ENCODE peak calls at places on chromosomes 1 and 21, in nine cellular contexts. One of them, this sample, is unnamed.

GRCh38 chr1:223843934-223844333 is 1.8 kb downstream of the TP53BP2 start:
- DNase-seq in H1: no peak
- DNase-seq in HepG2: no peak
- DNase-seq in A549: no peak
- DNase-seq in NB4: no peak
- DNase-seq in SK-N-SH: no peak
- DNase-seq in WTC11: no peak
- DNase-seq in K562: no peak
- DNase-seq in HCT116: no peak
- DNase-seq in this sample: no peak

GRCh38 chr1:66294692-66295384 is 239.1 kb upstream of the SGIP1 start:
- DNase-seq in H1: no peak
- DNase-seq in HepG2: no peak
- DNase-seq in A549: peak
- DNase-seq in NB4: no peak
- DNase-seq in SK-N-SH: no peak
- DNase-seq in WTC11: no peak
- DNase-seq in K562: no peak
- DNase-seq in HCT116: peak
- DNase-seq in this sample: peak

GRCh38 chr1:201229771-201230635 is 39.4 kb downstream of the IGFN1 start:
- DNase-seq in H1: peak
- DNase-seq in HepG2: no peak
- DNase-seq in A549: no peak
- DNase-seq in NB4: no peak
- DNase-seq in SK-N-SH: no peak
- DNase-seq in WTC11: no peak
- DNase-seq in K562: no peak
- DNase-seq in HCT116: peak
- DNase-seq in this sample: no peak

GRCh38 chr1:192609110-192610079 is 26.6 kb upstream of the RGS13 start:
- DNase-seq in H1: no peak
- DNase-seq in HepG2: no peak
- DNase-seq in A549: no peak
- DNase-seq in NB4: peak
- DNase-seq in SK-N-SH: no peak
- DNase-seq in WTC11: no peak
- DNase-seq in K562: peak
- DNase-seq in HCT116: no peak
- DNase-seq in this sample: no peak

GRCh38 chr1:169363046-169363756 is 4.4 kb downstream of the NME7 start:
- DNase-seq in H1: no peak
- DNase-seq in HepG2: no peak
- DNase-seq in A549: no peak
- DNase-seq in NB4: peak
- DNase-seq in SK-N-SH: no peak
- DNase-seq in WTC11: no peak
- DNase-seq in K562: no peak
- DNase-seq in HCT116: peak
- DNase-seq in this sample: peak

GRCh38 chr1:44571712-44572571 is 102.3 kb downstream of the TMEM53 start:
- DNase-seq in H1: no peak
- DNase-seq in HepG2: peak
- DNase-seq in A549: no peak
- DNase-seq in NB4: peak
- DNase-seq in SK-N-SH: peak
- DNase-seq in WTC11: no peak
- DNase-seq in K562: peak
- DNase-seq in HCT116: no peak
- DNase-seq in this sample: peak

GRCh38 chr1:87325982-87326738 is 2.5 kb upstream of the LMO4 start:
- DNase-seq in H1: peak
- DNase-seq in HepG2: peak
- DNase-seq in A549: peak
- DNase-seq in NB4: peak
- DNase-seq in SK-N-SH: peak
- DNase-seq in WTC11: peak
- DNase-seq in K562: peak
- DNase-seq in HCT116: no peak
- DNase-seq in this sample: peak

GRCh38 chr1:99731384-99731783 is 35.1 kb downstream of the FRRS1 start:
- DNase-seq in H1: no peak
- DNase-seq in HepG2: no peak
- DNase-seq in A549: no peak
- DNase-seq in NB4: no peak
- DNase-seq in SK-N-SH: no peak
- DNase-seq in WTC11: no peak
- DNase-seq in K562: no peak
- DNase-seq in HCT116: no peak
- DNase-seq in this sample: no peak

GRCh38 chr1:240287722-240288121 is 196.0 kb downstream of the FMN2 start:
- DNase-seq in H1: no peak
- DNase-seq in HepG2: no peak
- DNase-seq in A549: no peak
- DNase-seq in NB4: no peak
- DNase-seq in SK-N-SH: no peak
- DNase-seq in WTC11: no peak
- DNase-seq in K562: no peak
- DNase-seq in HCT116: no peak
- DNase-seq in this sample: no peak

GRCh38 chr1:1228596-1229321 is 3.0 kb downstream of the SDF4 start:
- DNase-seq in H1: no peak
- DNase-seq in HepG2: no peak
- DNase-seq in A549: no peak
- DNase-seq in NB4: no peak
- DNase-seq in SK-N-SH: no peak
- DNase-seq in WTC11: no peak
- DNase-seq in K562: no peak
- DNase-seq in HCT116: no peak
- DNase-seq in this sample: no peak

GRCh38 chr1:98472878-98473277 is 188.6 kb upstream of the SNX7 start:
- DNase-seq in H1: no peak
- DNase-seq in HepG2: no peak
- DNase-seq in A549: no peak
- DNase-seq in NB4: no peak
- DNase-seq in SK-N-SH: no peak
- DNase-seq in WTC11: no peak
- DNase-seq in K562: no peak
- DNase-seq in HCT116: no peak
- DNase-seq in this sample: no peak

GRCh38 chr1:10152709-10153284 is 57.6 kb upstream of the KIF1B start:
- DNase-seq in H1: peak
- DNase-seq in HepG2: no peak
- DNase-seq in A549: peak
- DNase-seq in NB4: peak
- DNase-seq in SK-N-SH: peak
- DNase-seq in WTC11: peak
- DNase-seq in K562: peak
- DNase-seq in HCT116: peak
- DNase-seq in this sample: peak

GRCh38 chr1:46244656-46245371 is 2.7 kb upstream of the RAD54L start:
- DNase-seq in H1: no peak
- DNase-seq in HepG2: no peak
- DNase-seq in A549: peak
- DNase-seq in NB4: peak
- DNase-seq in SK-N-SH: peak
- DNase-seq in WTC11: no peak
- DNase-seq in K562: peak
- DNase-seq in HCT116: no peak
- DNase-seq in this sample: peak

GRCh38 chr1:55334797-55335196 is 119.6 kb upstream of the USP24 start:
- DNase-seq in H1: no peak
- DNase-seq in HepG2: no peak
- DNase-seq in A549: no peak
- DNase-seq in NB4: no peak
- DNase-seq in SK-N-SH: no peak
- DNase-seq in WTC11: no peak
- DNase-seq in K562: no peak
- DNase-seq in HCT116: no peak
- DNase-seq in this sample: no peak

GRCh38 chr1:231590453-231591198 is 36.0 kb upstream of the DISC1 start:
- DNase-seq in H1: peak
- DNase-seq in HepG2: peak
- DNase-seq in A549: peak
- DNase-seq in NB4: peak
- DNase-seq in SK-N-SH: peak
- DNase-seq in WTC11: peak
- DNase-seq in K562: peak
- DNase-seq in HCT116: peak
- DNase-seq in this sample: peak

GRCh38 chr1:64470670-64471217 is 815 bp downstream of the CACHD1 start:
- DNase-seq in H1: peak
- DNase-seq in HepG2: no peak
- DNase-seq in A549: peak
- DNase-seq in NB4: no peak
- DNase-seq in SK-N-SH: peak
- DNase-seq in WTC11: peak
- DNase-seq in K562: no peak
- DNase-seq in HCT116: no peak
- DNase-seq in this sample: peak

GRCh38 chr21:34574581-34574980 is 40.3 kb downstream of the RCAN1 start:
- DNase-seq in H1: no peak
- DNase-seq in HepG2: no peak
- DNase-seq in A549: no peak
- DNase-seq in NB4: no peak
- DNase-seq in SK-N-SH: no peak
- DNase-seq in WTC11: no peak
- DNase-seq in K562: no peak
- DNase-seq in HCT116: no peak
- DNase-seq in this sample: no peak

GRCh38 chr21:34571994-34572393 is 42.9 kb downstream of the RCAN1 start:
- DNase-seq in H1: no peak
- DNase-seq in HepG2: no peak
- DNase-seq in A549: no peak
- DNase-seq in NB4: no peak
- DNase-seq in SK-N-SH: no peak
- DNase-seq in WTC11: no peak
- DNase-seq in K562: no peak
- DNase-seq in HCT116: no peak
- DNase-seq in this sample: no peak

GRCh38 chr21:34569381-34569979 is 45.4 kb downstream of the RCAN1 start:
- DNase-seq in H1: no peak
- DNase-seq in HepG2: no peak
- DNase-seq in A549: no peak
- DNase-seq in NB4: no peak
- DNase-seq in SK-N-SH: no peak
- DNase-seq in WTC11: no peak
- DNase-seq in K562: no peak
- DNase-seq in HCT116: no peak
- DNase-seq in this sample: no peak

GRCh38 chr21:34567574-34567973 is 47.3 kb downstream of the RCAN1 start:
- DNase-seq in H1: no peak
- DNase-seq in HepG2: no peak
- DNase-seq in A549: no peak
- DNase-seq in NB4: no peak
- DNase-seq in SK-N-SH: no peak
- DNase-seq in WTC11: no peak
- DNase-seq in K562: no peak
- DNase-seq in HCT116: no peak
- DNase-seq in this sample: no peak

GRCh38 chr21:34570315-34570714 is 44.6 kb downstream of the RCAN1 start:
- DNase-seq in H1: no peak
- DNase-seq in HepG2: no peak
- DNase-seq in A549: no peak
- DNase-seq in NB4: no peak
- DNase-seq in SK-N-SH: no peak
- DNase-seq in WTC11: no peak
- DNase-seq in K562: no peak
- DNase-seq in HCT116: no peak
- DNase-seq in this sample: no peak
- TF ChIP-seq MAX in H1: no peak
- TF ChIP-seq MAX in HepG2: no peak
- TF ChIP-seq MAX in A549: no peak
- TF ChIP-seq MAX in NB4: peak
- TF ChIP-seq MAX in SK-N-SH: no peak
- TF ChIP-seq MAX in WTC11: no peak
- TF ChIP-seq MAX in K562: no peak
- TF ChIP-seq MAX in HCT116: no peak
- TF ChIP-seq MAX in this sample: no peak

DNA sequence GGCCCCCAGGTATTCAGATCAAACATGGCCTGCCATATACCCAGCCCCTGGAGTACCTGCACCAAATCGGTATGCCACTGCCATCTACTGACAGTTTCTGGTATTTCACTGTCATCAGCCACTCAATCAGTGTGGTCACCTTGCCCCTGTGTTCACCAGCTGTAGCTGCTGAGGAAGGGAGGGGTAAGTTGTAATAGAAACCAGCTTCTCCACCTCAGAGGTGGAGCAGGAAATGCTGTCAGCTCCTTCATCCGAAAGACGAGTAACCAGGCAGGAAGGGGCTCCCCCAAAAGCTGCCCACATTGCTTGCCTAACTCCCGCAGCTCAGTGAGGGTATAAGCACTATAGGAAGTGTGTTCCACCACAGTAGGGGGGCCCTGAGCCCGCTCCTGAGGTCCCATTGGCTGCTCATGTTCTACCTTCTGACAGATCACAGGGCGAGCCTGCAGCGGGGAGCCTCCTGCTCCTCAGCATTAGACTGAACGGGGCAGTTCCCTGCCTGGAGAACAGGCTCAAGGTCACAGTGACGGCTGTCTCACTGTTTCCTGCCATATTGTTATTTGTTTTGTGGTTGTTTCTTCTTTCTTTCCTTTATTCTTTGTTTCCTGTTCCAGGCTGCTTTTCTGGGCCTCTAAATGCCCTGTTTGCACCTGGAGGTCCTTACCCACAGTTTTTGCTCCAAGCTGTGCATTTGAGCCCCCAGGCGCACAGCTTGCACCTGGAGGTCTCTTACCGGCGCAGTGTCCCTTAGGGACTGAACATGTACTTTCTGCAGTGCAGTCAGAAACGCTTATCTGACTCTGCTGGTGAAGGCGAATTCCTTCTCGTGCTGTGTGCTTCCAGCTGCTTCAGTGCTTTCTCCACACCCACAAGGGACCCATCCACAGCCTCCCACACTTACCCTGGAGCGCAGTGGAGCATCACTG is 1638.3 kb downstream of the MRPL39 start:
- DNase-seq in H1: peak
- DNase-seq in HepG2: no peak
- DNase-seq in A549: peak
- DNase-seq in NB4: peak
- DNase-seq in SK-N-SH: peak
- DNase-seq in WTC11: peak
- DNase-seq in K562: peak
- DNase-seq in HCT116: no peak
- DNase-seq in this sample: peak
- TF ChIP-seq MAX in H1: no peak
- TF ChIP-seq MAX in HepG2: no peak
- TF ChIP-seq MAX in A549: no peak
- TF ChIP-seq MAX in NB4: peak
- TF ChIP-seq MAX in SK-N-SH: no peak
- TF ChIP-seq MAX in WTC11: no peak
- TF ChIP-seq MAX in K562: no peak
- TF ChIP-seq MAX in HCT116: no peak
- TF ChIP-seq MAX in this sample: no peak

GRCh38 chr1:183544598-183545297 is 45.5 kb downstream of the NCF2 start:
- DNase-seq in H1: no peak
- DNase-seq in HepG2: no peak
- DNase-seq in A549: no peak
- DNase-seq in NB4: no peak
- DNase-seq in SK-N-SH: no peak
- DNase-seq in WTC11: no peak
- DNase-seq in K562: no peak
- DNase-seq in HCT116: no peak
- DNase-seq in this sample: no peak
- TF ChIP-seq MAX in H1: no peak
- TF ChIP-seq MAX in HepG2: no peak
- TF ChIP-seq MAX in A549: no peak
- TF ChIP-seq MAX in NB4: no peak
- TF ChIP-seq MAX in SK-N-SH: no peak
- TF ChIP-seq MAX in WTC11: no peak
- TF ChIP-seq MAX in K562: no peak
- TF ChIP-seq MAX in HCT116: no peak
- TF ChIP-seq MAX in this sample: no peak

GRCh38 chr1:89611721-89612120 is 21.2 kb upstream of the LRRC8C start:
- DNase-seq in H1: no peak
- DNase-seq in HepG2: no peak
- DNase-seq in A549: no peak
- DNase-seq in NB4: no peak
- DNase-seq in SK-N-SH: no peak
- DNase-seq in WTC11: no peak
- DNase-seq in K562: no peak
- DNase-seq in HCT116: no peak
- DNase-seq in this sample: no peak
- TF ChIP-seq MAX in H1: no peak
- TF ChIP-seq MAX in HepG2: no peak
- TF ChIP-seq MAX in A549: no peak
- TF ChIP-seq MAX in NB4: no peak
- TF ChIP-seq MAX in SK-N-SH: no peak
- TF ChIP-seq MAX in WTC11: no peak
- TF ChIP-seq MAX in K562: no peak
- TF ChIP-seq MAX in HCT116: no peak
- TF ChIP-seq MAX in this sample: no peak

This sample was measured in endothelial cell of umbilical vein.